ENCODE peak calls at places on chromosome 6, in five cellular contexts. One of them, this sample, is unnamed.

GRCh38 chr6:48628316-48628715 is 517.3 kb upstream of the PTCHD4 start:
- DNase-seq in lower lobe of right lung: no peak
- DNase-seq in mesenchymal stem cell: no peak
- DNase-seq in neuronal stem cell: peak
- DNase-seq in upper lobe of right lung: no peak
- DNase-seq in this sample: no peak

GRCh38 chr6:8392569-8392968 is 42.8 kb downstream of the SLC35B3 start:
- DNase-seq in lower lobe of right lung: no peak
- DNase-seq in neuronal stem cell: no peak
- DNase-seq in mesenchymal stem cell: no peak
- DNase-seq in upper lobe of right lung: no peak
- DNase-seq in this sample: no peak

GRCh38 chr6:153790048-153790447 is 249.0 kb upstream of the OPRM1 start:
- DNase-seq in mesenchymal stem cell: peak
- DNase-seq in upper lobe of right lung: no peak
- DNase-seq in neuronal stem cell: no peak
- DNase-seq in lower lobe of right lung: no peak
- DNase-seq in this sample: peak

GRCh38 chr6:13355969-13356368 is 27.6 kb upstream of the TBC1D7 start:
- DNase-seq in neuronal stem cell: no peak
- DNase-seq in mesenchymal stem cell: no peak
- DNase-seq in lower lobe of right lung: no peak
- DNase-seq in upper lobe of right lung: no peak
- DNase-seq in this sample: no peak

GRCh38 chr6:96923871-96924493 is 546 bp upstream of the KLHL32 start:
- DNase-seq in neuronal stem cell: no peak
- DNase-seq in lower lobe of right lung: no peak
- DNase-seq in upper lobe of right lung: no peak
- DNase-seq in mesenchymal stem cell: peak
- DNase-seq in this sample: peak

GRCh38 chr6:48397887-48398286 is 286.9 kb upstream of the PTCHD4 start:
- DNase-seq in upper lobe of right lung: no peak
- DNase-seq in mesenchymal stem cell: no peak
- DNase-seq in neuronal stem cell: no peak
- DNase-seq in lower lobe of right lung: no peak
- DNase-seq in this sample: no peak

GRCh38 chr6:145887969-145888368 is 73.4 kb upstream of the FBXO30 start:
- DNase-seq in lower lobe of right lung: no peak
- DNase-seq in mesenchymal stem cell: peak
- DNase-seq in upper lobe of right lung: no peak
- DNase-seq in neuronal stem cell: no peak
- DNase-seq in this sample: peak

GRCh38 chr6:70531133-70531532 is 35.6 kb upstream of the SDHAF4 start:
- DNase-seq in upper lobe of right lung: no peak
- DNase-seq in lower lobe of right lung: no peak
- DNase-seq in mesenchymal stem cell: no peak
- DNase-seq in neuronal stem cell: no peak
- DNase-seq in this sample: no peak

GRCh38 chr6:6810727-6811126 is 222.2 kb downstream of the LY86 start:
- DNase-seq in neuronal stem cell: no peak
- DNase-seq in lower lobe of right lung: no peak
- DNase-seq in upper lobe of right lung: no peak
- DNase-seq in mesenchymal stem cell: no peak
- DNase-seq in this sample: no peak

GRCh38 chr6:44058617-44059358 is 68.5 kb downstream of the MRPL14 start:
- DNase-seq in neuronal stem cell: no peak
- DNase-seq in mesenchymal stem cell: peak
- DNase-seq in lower lobe of right lung: peak
- DNase-seq in upper lobe of right lung: peak
- DNase-seq in this sample: no peak

GRCh38 chr6:2351807-2352431 is 106.5 kb upstream of the GMDS start:
- DNase-seq in upper lobe of right lung: no peak
- DNase-seq in mesenchymal stem cell: no peak
- DNase-seq in lower lobe of right lung: no peak
- DNase-seq in neuronal stem cell: no peak
- DNase-seq in this sample: no peak

GRCh38 chr6:2351090-2351489 is 105.7 kb upstream of the GMDS start:
- DNase-seq in mesenchymal stem cell: no peak
- DNase-seq in neuronal stem cell: no peak
- DNase-seq in upper lobe of right lung: no peak
- DNase-seq in lower lobe of right lung: no peak
- DNase-seq in this sample: no peak

GRCh38 chr6:2354138-2354491 is 108.7 kb upstream of the GMDS start:
- DNase-seq in lower lobe of right lung: no peak
- DNase-seq in neuronal stem cell: no peak
- DNase-seq in upper lobe of right lung: no peak
- DNase-seq in mesenchymal stem cell: no peak
- DNase-seq in this sample: no peak

GRCh38 chr6:2355155-2355554 is 109.8 kb upstream of the GMDS start:
- DNase-seq in lower lobe of right lung: no peak
- DNase-seq in upper lobe of right lung: no peak
- DNase-seq in neuronal stem cell: no peak
- DNase-seq in mesenchymal stem cell: no peak
- DNase-seq in this sample: no peak

GRCh38 chr6:2353412-2354137 is 108.2 kb upstream of the GMDS start:
- DNase-seq in lower lobe of right lung: no peak
- DNase-seq in mesenchymal stem cell: peak
- DNase-seq in upper lobe of right lung: no peak
- DNase-seq in neuronal stem cell: peak
- DNase-seq in this sample: peak
- H3K27ac ChIP-seq in lower lobe of right lung: no peak
- H3K27ac ChIP-seq in mesenchymal stem cell: no peak
- H3K27ac ChIP-seq in upper lobe of right lung: no peak
- H3K27ac ChIP-seq in neuronal stem cell: no peak
- H3K27ac ChIP-seq in this sample: no peak

GRCh38 chr6:2744778-2745177 is 5.9 kb downstream of the MYLK4 start:
- DNase-seq in neuronal stem cell: no peak
- DNase-seq in lower lobe of right lung: no peak
- DNase-seq in mesenchymal stem cell: no peak
- DNase-seq in upper lobe of right lung: no peak
- DNase-seq in this sample: no peak

GRCh38 chr6:2745246-2745645 is 5.5 kb downstream of the MYLK4 start:
- DNase-seq in neuronal stem cell: no peak
- DNase-seq in mesenchymal stem cell: no peak
- DNase-seq in lower lobe of right lung: no peak
- DNase-seq in upper lobe of right lung: no peak
- DNase-seq in this sample: no peak

GRCh38 chr6:2743280-2744205 is 7.2 kb downstream of the MYLK4 start:
- DNase-seq in upper lobe of right lung: no peak
- DNase-seq in lower lobe of right lung: no peak
- DNase-seq in mesenchymal stem cell: no peak
- DNase-seq in neuronal stem cell: no peak
- DNase-seq in this sample: no peak

GRCh38 chr6:2746557-2747061 is 4.1 kb downstream of the MYLK4 start:
- DNase-seq in upper lobe of right lung: no peak
- DNase-seq in mesenchymal stem cell: no peak
- DNase-seq in neuronal stem cell: peak
- DNase-seq in lower lobe of right lung: no peak
- DNase-seq in this sample: peak

GRCh38 chr6:2744206-2744771 is 6.4 kb downstream of the MYLK4 start:
- DNase-seq in upper lobe of right lung: no peak
- DNase-seq in lower lobe of right lung: no peak
- DNase-seq in mesenchymal stem cell: peak
- DNase-seq in neuronal stem cell: no peak
- DNase-seq in this sample: no peak
- H3K4me3 ChIP-seq in upper lobe of right lung: no peak
- H3K4me3 ChIP-seq in lower lobe of right lung: no peak
- H3K4me3 ChIP-seq in mesenchymal stem cell: no peak
- H3K4me3 ChIP-seq in neuronal stem cell: no peak
- H3K4me3 ChIP-seq in this sample: no peak

DNA sequence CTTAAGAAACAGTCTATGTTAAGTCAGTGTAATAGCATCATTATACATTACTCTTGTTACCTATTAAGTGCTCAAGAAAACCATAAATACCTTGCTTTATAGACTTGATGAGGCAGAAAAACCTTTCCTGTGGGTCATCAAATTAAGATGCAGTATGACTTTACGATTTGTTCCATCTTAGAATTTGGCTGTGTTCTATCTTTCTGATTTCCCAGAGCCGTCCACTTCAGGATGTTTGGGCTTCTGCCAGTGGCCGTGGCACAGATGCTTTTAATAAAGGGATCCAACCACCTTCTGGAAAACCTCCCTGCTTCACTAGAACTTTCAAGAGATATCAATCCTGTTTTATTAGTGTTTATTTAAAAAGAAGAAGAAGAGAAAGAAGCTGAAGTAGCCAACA is 71.2 kb downstream of the PDE7B start:
- DNase-seq in lower lobe of right lung: no peak
- DNase-seq in upper lobe of right lung: no peak
- DNase-seq in neuronal stem cell: no peak
- DNase-seq in mesenchymal stem cell: no peak
- DNase-seq in this sample: no peak
- H3K27ac ChIP-seq in lower lobe of right lung: no peak
- H3K27ac ChIP-seq in upper lobe of right lung: no peak
- H3K27ac ChIP-seq in neuronal stem cell: no peak
- H3K27ac ChIP-seq in mesenchymal stem cell: peak
- H3K27ac ChIP-seq in this sample: no peak

DNA sequence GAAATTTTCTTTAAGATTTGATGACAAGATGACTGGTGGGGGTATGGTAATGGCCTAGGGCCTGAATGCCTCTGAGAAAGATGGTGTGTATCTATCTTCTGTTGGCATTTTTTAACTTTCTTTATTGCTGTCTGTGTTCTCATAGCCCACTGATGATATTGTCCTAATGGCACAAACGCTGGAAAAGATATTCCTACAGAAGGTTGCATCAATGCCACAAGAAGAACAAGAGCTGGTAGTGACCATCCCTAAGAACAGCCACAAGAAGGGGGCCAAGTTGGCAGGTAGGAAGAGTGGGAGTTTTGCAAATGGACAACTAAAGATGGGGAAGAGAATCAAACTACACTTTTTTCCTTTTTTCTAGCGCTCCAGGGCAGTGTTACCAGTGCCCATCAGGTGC is 7.5 kb downstream of the BRD2 start:
- DNase-seq in upper lobe of right lung: no peak
- DNase-seq in mesenchymal stem cell: no peak
- DNase-seq in neuronal stem cell: no peak
- DNase-seq in lower lobe of right lung: no peak
- DNase-seq in this sample: no peak
- H3K4me3 ChIP-seq in upper lobe of right lung: peak
- H3K4me3 ChIP-seq in mesenchymal stem cell: no peak
- H3K4me3 ChIP-seq in neuronal stem cell: no peak
- H3K4me3 ChIP-seq in lower lobe of right lung: no peak
- H3K4me3 ChIP-seq in this sample: peak

GRCh38 chr6:10610289-10610688 is 84.1 kb downstream of the C6orf52 start:
- DNase-seq in upper lobe of right lung: no peak
- DNase-seq in lower lobe of right lung: no peak
- DNase-seq in neuronal stem cell: no peak
- DNase-seq in mesenchymal stem cell: peak
- DNase-seq in this sample: no peak
- H3K27ac ChIP-seq in upper lobe of right lung: no peak
- H3K27ac ChIP-seq in lower lobe of right lung: no peak
- H3K27ac ChIP-seq in neuronal stem cell: no peak
- H3K27ac ChIP-seq in mesenchymal stem cell: no peak
- H3K27ac ChIP-seq in this sample: no peak

GRCh38 chr6:155582016-155582991 is 126.7 kb upstream of the NOX3 start:
- DNase-seq in neuronal stem cell: no peak
- DNase-seq in upper lobe of right lung: no peak
- DNase-seq in mesenchymal stem cell: no peak
- DNase-seq in lower lobe of right lung: no peak
- DNase-seq in this sample: no peak
- H3K4me3 ChIP-seq in neuronal stem cell: no peak
- H3K4me3 ChIP-seq in upper lobe of right lung: no peak
- H3K4me3 ChIP-seq in mesenchymal stem cell: no peak
- H3K4me3 ChIP-seq in lower lobe of right lung: no peak
- H3K4me3 ChIP-seq in this sample: no peak

GRCh38 chr6:164690702-164691500 is 618.5 kb downstream of the C6orf118 start:
- DNase-seq in mesenchymal stem cell: no peak
- DNase-seq in neuronal stem cell: no peak
- DNase-seq in upper lobe of right lung: no peak
- DNase-seq in lower lobe of right lung: no peak
- DNase-seq in this sample: no peak
- H3K27ac ChIP-seq in mesenchymal stem cell: no peak
- H3K27ac ChIP-seq in neuronal stem cell: no peak
- H3K27ac ChIP-seq in upper lobe of right lung: no peak
- H3K27ac ChIP-seq in lower lobe of right lung: no peak
- H3K27ac ChIP-seq in this sample: no peak

This sample was measured in endodermal cell.